ENCODE peak calls at places on chromosome 13, in nine cellular contexts. One of them, this sample, is unnamed. For H3K79me2, the result is how much of the 10 kb centered on the place peaks cover.

GRCh38 chr13:24618219-24618955 is 61.8 kb upstream of the ATP12A start:
- DNase-seq in HCT116: no peak
- DNase-seq in GM23338: no peak
- DNase-seq in neural progenitor cell: no peak
- DNase-seq in OCI-LY7: peak
- DNase-seq in MM.1S: no peak
- DNase-seq in SK-N-SH: no peak
- DNase-seq in hepatocyte: no peak
- DNase-seq in PC-3: no peak
- DNase-seq in this sample: no peak

GRCh38 chr13:65907656-65908441 is 1322.3 kb downstream of the PCDH9 start:
- DNase-seq in MM.1S: no peak
- DNase-seq in SK-N-SH: no peak
- DNase-seq in GM23338: no peak
- DNase-seq in hepatocyte: no peak
- DNase-seq in OCI-LY7: no peak
- DNase-seq in HCT116: no peak
- DNase-seq in neural progenitor cell: no peak
- DNase-seq in PC-3: peak
- DNase-seq in this sample: no peak

GRCh38 chr13:111961236-111961635 is 105.7 kb upstream of the SOX1 start:
- DNase-seq in neural progenitor cell: no peak
- DNase-seq in SK-N-SH: no peak
- DNase-seq in hepatocyte: no peak
- DNase-seq in PC-3: no peak
- DNase-seq in GM23338: no peak
- DNase-seq in OCI-LY7: no peak
- DNase-seq in MM.1S: no peak
- DNase-seq in HCT116: no peak
- DNase-seq in this sample: no peak

GRCh38 chr13:33139186-33139585 is 123.0 kb downstream of the KL start:
- DNase-seq in SK-N-SH: no peak
- DNase-seq in hepatocyte: no peak
- DNase-seq in OCI-LY7: no peak
- DNase-seq in GM23338: no peak
- DNase-seq in PC-3: no peak
- DNase-seq in HCT116: no peak
- DNase-seq in MM.1S: no peak
- DNase-seq in neural progenitor cell: no peak
- DNase-seq in this sample: no peak

GRCh38 chr13:30033681-30034447 is 183.4 kb upstream of the UBL3 start:
- DNase-seq in neural progenitor cell: no peak
- DNase-seq in SK-N-SH: no peak
- DNase-seq in HCT116: no peak
- DNase-seq in MM.1S: no peak
- DNase-seq in GM23338: no peak
- DNase-seq in hepatocyte: peak
- DNase-seq in PC-3: peak
- DNase-seq in OCI-LY7: no peak
- DNase-seq in this sample: peak

GRCh38 chr13:51071493-51071892 is 39.6 kb downstream of the C13orf42 start:
- DNase-seq in hepatocyte: no peak
- DNase-seq in PC-3: no peak
- DNase-seq in MM.1S: no peak
- DNase-seq in GM23338: peak
- DNase-seq in HCT116: no peak
- DNase-seq in OCI-LY7: no peak
- DNase-seq in neural progenitor cell: no peak
- DNase-seq in SK-N-SH: no peak
- DNase-seq in this sample: no peak

GRCh38 chr13:36363464-36363863 is 17.3 kb upstream of the SPART start:
- DNase-seq in hepatocyte: no peak
- DNase-seq in HCT116: no peak
- DNase-seq in SK-N-SH: no peak
- DNase-seq in PC-3: no peak
- DNase-seq in neural progenitor cell: no peak
- DNase-seq in GM23338: no peak
- DNase-seq in MM.1S: no peak
- DNase-seq in OCI-LY7: no peak
- DNase-seq in this sample: no peak

GRCh38 chr13:34371645-34372044 is 553.7 kb downstream of the RFC3 start:
- DNase-seq in neural progenitor cell: no peak
- DNase-seq in MM.1S: no peak
- DNase-seq in HCT116: no peak
- DNase-seq in OCI-LY7: no peak
- DNase-seq in hepatocyte: no peak
- DNase-seq in PC-3: no peak
- DNase-seq in GM23338: no peak
- DNase-seq in SK-N-SH: no peak
- DNase-seq in this sample: no peak

GRCh38 chr13:38979891-38980627 is 10.6 kb downstream of the STOML3 start:
- DNase-seq in HCT116: no peak
- DNase-seq in SK-N-SH: peak
- DNase-seq in hepatocyte: peak
- DNase-seq in GM23338: peak
- DNase-seq in neural progenitor cell: peak
- DNase-seq in MM.1S: no peak
- DNase-seq in PC-3: no peak
- DNase-seq in OCI-LY7: no peak
- DNase-seq in this sample: peak

GRCh38 chr13:91247768-91248167 is 99.7 kb upstream of the MIR17HG start:
- DNase-seq in SK-N-SH: peak
- DNase-seq in neural progenitor cell: no peak
- DNase-seq in hepatocyte: no peak
- DNase-seq in MM.1S: peak
- DNase-seq in HCT116: no peak
- DNase-seq in GM23338: peak
- DNase-seq in PC-3: peak
- DNase-seq in OCI-LY7: peak
- DNase-seq in this sample: peak

GRCh38 chr13:109755997-109756396 is 30.4 kb downstream of the IRS2 start:
- DNase-seq in PC-3: no peak
- DNase-seq in OCI-LY7: no peak
- DNase-seq in neural progenitor cell: no peak
- DNase-seq in GM23338: no peak
- DNase-seq in SK-N-SH: no peak
- DNase-seq in hepatocyte: no peak
- DNase-seq in MM.1S: no peak
- DNase-seq in HCT116: no peak
- DNase-seq in this sample: no peak
- H3K79me2 ChIP-seq in PC-3: under half
- H3K79me2 ChIP-seq in OCI-LY7: under half
- H3K79me2 ChIP-seq in neural progenitor cell: under half
- H3K79me2 ChIP-seq in GM23338: under half
- H3K79me2 ChIP-seq in SK-N-SH: under half
- H3K79me2 ChIP-seq in hepatocyte: under half
- H3K79me2 ChIP-seq in MM.1S: under half
- H3K79me2 ChIP-seq in HCT116: under half
- H3K79me2 ChIP-seq in this sample: under half

DNA sequence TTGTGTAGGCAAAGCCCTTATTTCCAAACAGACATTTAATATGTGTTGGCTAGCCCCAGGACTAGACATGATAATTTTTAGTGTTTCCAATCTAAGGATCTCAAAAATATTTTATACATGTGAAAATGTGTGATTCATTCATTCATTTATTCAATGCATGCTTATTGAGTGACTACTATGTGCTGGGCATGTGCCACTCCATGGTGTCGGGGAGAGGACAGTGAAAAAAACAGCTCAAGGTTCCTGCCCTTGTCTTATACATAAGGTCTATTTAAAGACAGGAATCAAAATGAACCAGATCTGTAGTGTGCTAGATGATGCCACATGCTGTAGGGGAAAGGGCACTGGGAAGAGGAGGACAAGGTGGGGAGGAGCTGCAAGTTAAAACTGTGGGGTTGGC is 36.5 kb downstream of the GJA3 start:
- DNase-seq in MM.1S: no peak
- DNase-seq in neural progenitor cell: no peak
- DNase-seq in OCI-LY7: no peak
- DNase-seq in HCT116: no peak
- DNase-seq in hepatocyte: no peak
- DNase-seq in PC-3: no peak
- DNase-seq in SK-N-SH: no peak
- DNase-seq in GM23338: no peak
- DNase-seq in this sample: peak
- TF ChIP-seq EZH2phosphoT487 in MM.1S: no peak
- TF ChIP-seq EZH2phosphoT487 in neural progenitor cell: no peak
- TF ChIP-seq EZH2phosphoT487 in OCI-LY7: no peak
- TF ChIP-seq EZH2phosphoT487 in HCT116: no peak
- TF ChIP-seq EZH2phosphoT487 in hepatocyte: no peak
- TF ChIP-seq EZH2phosphoT487 in PC-3: no peak
- TF ChIP-seq EZH2phosphoT487 in SK-N-SH: no peak
- TF ChIP-seq EZH2phosphoT487 in GM23338: no peak
- TF ChIP-seq EZH2phosphoT487 in this sample: no peak

GRCh38 chr13:49530452-49530851 is 34.7 kb downstream of the PHF11 start:
- DNase-seq in GM23338: no peak
- DNase-seq in SK-N-SH: no peak
- DNase-seq in PC-3: no peak
- DNase-seq in HCT116: no peak
- DNase-seq in OCI-LY7: peak
- DNase-seq in MM.1S: no peak
- DNase-seq in hepatocyte: no peak
- DNase-seq in neural progenitor cell: no peak
- DNase-seq in this sample: no peak
- H3K4me2 ChIP-seq in GM23338: no peak
- H3K4me2 ChIP-seq in SK-N-SH: no peak
- H3K4me2 ChIP-seq in PC-3: no peak
- H3K4me2 ChIP-seq in HCT116: no peak
- H3K4me2 ChIP-seq in OCI-LY7: peak
- H3K4me2 ChIP-seq in MM.1S: no peak
- H3K4me2 ChIP-seq in hepatocyte: no peak
- H3K4me2 ChIP-seq in neural progenitor cell: no peak
- H3K4me2 ChIP-seq in this sample: no peak

GRCh38 chr13:97253581-97254293 is 31.6 kb downstream of the MBNL2 start:
- DNase-seq in PC-3: no peak
- DNase-seq in HCT116: no peak
- DNase-seq in OCI-LY7: no peak
- DNase-seq in SK-N-SH: no peak
- DNase-seq in hepatocyte: no peak
- DNase-seq in GM23338: no peak
- DNase-seq in MM.1S: no peak
- DNase-seq in neural progenitor cell: no peak
- DNase-seq in this sample: no peak

GRCh38 chr13:97254809-97255208 is 32.7 kb downstream of the MBNL2 start:
- DNase-seq in PC-3: peak
- DNase-seq in HCT116: peak
- DNase-seq in GM23338: no peak
- DNase-seq in neural progenitor cell: no peak
- DNase-seq in hepatocyte: no peak
- DNase-seq in MM.1S: no peak
- DNase-seq in OCI-LY7: no peak
- DNase-seq in SK-N-SH: no peak
- DNase-seq in this sample: peak

GRCh38 chr13:97257228-97257755 is 35.2 kb downstream of the MBNL2 start:
- DNase-seq in neural progenitor cell: no peak
- DNase-seq in SK-N-SH: no peak
- DNase-seq in hepatocyte: no peak
- DNase-seq in GM23338: no peak
- DNase-seq in HCT116: no peak
- DNase-seq in MM.1S: no peak
- DNase-seq in OCI-LY7: no peak
- DNase-seq in PC-3: peak
- DNase-seq in this sample: no peak

GRCh38 chr13:97256343-97256783 is 34.2 kb downstream of the MBNL2 start:
- DNase-seq in neural progenitor cell: no peak
- DNase-seq in MM.1S: no peak
- DNase-seq in OCI-LY7: no peak
- DNase-seq in GM23338: no peak
- DNase-seq in PC-3: peak
- DNase-seq in hepatocyte: peak
- DNase-seq in HCT116: peak
- DNase-seq in SK-N-SH: no peak
- DNase-seq in this sample: peak

DNA sequence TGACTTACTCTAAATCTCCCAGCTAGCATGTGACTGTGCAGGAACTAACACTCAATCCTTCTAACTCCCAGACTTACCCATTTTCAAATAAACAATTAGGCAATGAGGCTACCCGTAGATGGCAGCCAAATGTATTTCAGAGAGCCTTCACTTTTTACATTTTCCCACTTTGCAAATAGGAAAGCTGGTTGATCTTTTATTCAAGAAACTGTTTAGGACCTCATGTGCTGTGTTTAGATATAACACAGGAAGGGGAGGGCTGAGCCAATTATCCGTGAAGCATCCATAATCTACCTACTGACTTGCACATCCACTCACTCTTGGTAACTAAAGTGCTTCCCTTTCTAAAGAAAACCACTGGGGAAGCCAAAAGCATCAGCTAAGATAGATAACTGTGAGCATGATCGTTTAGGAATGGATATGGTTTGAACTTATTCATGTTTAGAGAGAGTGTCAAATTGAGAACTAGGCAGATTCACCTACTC is 33.4 kb downstream of the MBNL2 start:
- DNase-seq in SK-N-SH: no peak
- DNase-seq in neural progenitor cell: no peak
- DNase-seq in PC-3: no peak
- DNase-seq in OCI-LY7: no peak
- DNase-seq in GM23338: no peak
- DNase-seq in MM.1S: no peak
- DNase-seq in hepatocyte: no peak
- DNase-seq in HCT116: no peak
- DNase-seq in this sample: no peak
- H3K79me2 ChIP-seq in SK-N-SH: half or more
- H3K79me2 ChIP-seq in neural progenitor cell: under half
- H3K79me2 ChIP-seq in PC-3: under half
- H3K79me2 ChIP-seq in OCI-LY7: under half
- H3K79me2 ChIP-seq in GM23338: under half
- H3K79me2 ChIP-seq in MM.1S: half or more
- H3K79me2 ChIP-seq in hepatocyte: half or more
- H3K79me2 ChIP-seq in HCT116: half or more
- H3K79me2 ChIP-seq in this sample: half or more

DNA sequence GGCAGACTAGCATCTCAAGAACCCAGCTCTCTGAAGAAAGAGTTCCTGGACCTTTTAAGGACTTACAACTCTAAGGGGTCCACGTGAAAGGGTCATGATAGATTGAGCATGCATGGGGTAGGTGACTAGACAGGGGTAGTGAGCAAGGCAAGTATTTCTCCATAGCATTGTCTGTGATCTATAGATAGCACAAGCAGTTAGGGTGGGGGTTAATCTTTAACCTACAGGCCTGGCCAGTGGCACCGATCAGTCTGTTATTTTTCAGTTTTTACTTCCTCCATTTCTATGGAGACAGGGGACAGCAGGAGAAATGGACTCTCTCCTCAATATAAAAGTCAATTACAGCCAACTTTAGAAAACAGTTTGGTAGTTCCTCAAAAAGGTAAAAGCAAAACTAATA is 983.6 kb downstream of the SLITRK1 start:
- DNase-seq in HCT116: no peak
- DNase-seq in hepatocyte: peak
- DNase-seq in MM.1S: no peak
- DNase-seq in PC-3: no peak
- DNase-seq in SK-N-SH: no peak
- DNase-seq in neural progenitor cell: no peak
- DNase-seq in OCI-LY7: no peak
- DNase-seq in GM23338: no peak
- DNase-seq in this sample: no peak
- TF ChIP-seq EZH2phosphoT487 in HCT116: no peak
- TF ChIP-seq EZH2phosphoT487 in hepatocyte: no peak
- TF ChIP-seq EZH2phosphoT487 in MM.1S: no peak
- TF ChIP-seq EZH2phosphoT487 in PC-3: no peak
- TF ChIP-seq EZH2phosphoT487 in SK-N-SH: no peak
- TF ChIP-seq EZH2phosphoT487 in neural progenitor cell: no peak
- TF ChIP-seq EZH2phosphoT487 in OCI-LY7: no peak
- TF ChIP-seq EZH2phosphoT487 in GM23338: no peak
- TF ChIP-seq EZH2phosphoT487 in this sample: no peak

GRCh38 chr13:74452176-74452575 is 318.0 kb upstream of the KLF12 start:
- DNase-seq in MM.1S: no peak
- DNase-seq in OCI-LY7: no peak
- DNase-seq in PC-3: no peak
- DNase-seq in neural progenitor cell: no peak
- DNase-seq in hepatocyte: no peak
- DNase-seq in HCT116: no peak
- DNase-seq in SK-N-SH: no peak
- DNase-seq in GM23338: no peak
- DNase-seq in this sample: no peak
- H3K4me2 ChIP-seq in MM.1S: no peak
- H3K4me2 ChIP-seq in OCI-LY7: no peak
- H3K4me2 ChIP-seq in PC-3: no peak
- H3K4me2 ChIP-seq in neural progenitor cell: no peak
- H3K4me2 ChIP-seq in hepatocyte: no peak
- H3K4me2 ChIP-seq in HCT116: no peak
- H3K4me2 ChIP-seq in SK-N-SH: no peak
- H3K4me2 ChIP-seq in GM23338: no peak
- H3K4me2 ChIP-seq in this sample: no peak

This sample was measured in GM23248.